ENCODE peak calls at places on chromosomes 11 and 22, in eight cellular contexts. C is cardiac muscle cell; B is cardiac septum; I is omental fat pad; P is activated CD4-positive, alpha-beta T cell treated with anti-CD3 and anti-CD28 coated beads for 24 hours; A is islet precursor cell; N is ELF-1; E is CD8-positive, alpha-beta T cell. T is an unnamed sample.

GRCh38 chr11:82195251-82195650 is 538.4 kb downstream of the FAM181B start:
- DNase-seq in C (no peak), B (no peak), I (no peak), P (no peak), A (no peak), N (no peak), E (no peak), T (no peak)

GRCh38 chr11:1785749-1786261 is 22.1 kb upstream of the CTSD start:
- DNase-seq in C (no peak), B (no peak), I (no peak), P (no peak), A (no peak), N (peak), E (no peak), T (no peak)

GRCh38 chr11:117910941-117911630 is 18.1 kb downstream of the TMPRSS13 start:
- DNase-seq in C (no peak), B (peak), I (no peak), P (no peak), A (peak), N (no peak), E (no peak), T (peak)

GRCh38 chr11:10978189-10978588 is 120.3 kb upstream of the ZBED5 start:
- DNase-seq in C (no peak), B (no peak), I (no peak), P (no peak), A (no peak), N (no peak), E (no peak), T (no peak)

GRCh38 chr11:78221396-78222315 is 32.9 kb downstream of the USP35 start:
- DNase-seq in C (no peak), B (no peak), I (no peak), P (no peak), A (peak), N (no peak), E (no peak), T (peak)

GRCh38 chr22:40411506-40411861 is 41.1 kb downstream of the SGSM3 start:
- DNase-seq in C (no peak), B (no peak), I (no peak), P (no peak), A (no peak), N (no peak), E (no peak), T (no peak)

GRCh38 chr11:97019305-97019704 is 629.5 kb downstream of the JRKL start:
- DNase-seq in C (no peak), B (no peak), I (no peak), P (no peak), A (no peak), N (no peak), E (no peak), T (no peak)

GRCh38 chr11:112279901-112280267 is 19.2 kb upstream of the PLET1 start:
- DNase-seq in C (peak), B (peak), I (peak), P (peak), A (peak), N (peak), E (peak), T (peak)

GRCh38 chr11:31809857-31810778 is 1.0 kb downstream of the PAX6 start:
- DNase-seq in C (peak), B (no peak), I (no peak), P (no peak), A (peak), N (peak), E (no peak), T (peak)

GRCh38 chr22:36873614-36874308 is 13.0 kb downstream of the NCF4 start:
- DNase-seq in C (peak), B (peak), I (no peak), P (no peak), A (peak), N (peak), E (no peak), T (peak)

GRCh38 chr11:27514558-27514957 is 8.0 kb upstream of the LIN7C start:
- DNase-seq in C (no peak), B (no peak), I (no peak), P (no peak), A (no peak), N (no peak), E (no peak), T (no peak)

GRCh38 chr11:129440028-129440630 is 64.5 kb downstream of the BARX2 start:
- DNase-seq in C (no peak), B (no peak), I (no peak), P (no peak), A (peak), N (peak), E (no peak), T (peak)

GRCh38 chr11:27174026-27174425 is 133.4 kb downstream of the BBOX1 start:
- DNase-seq in C (no peak), B (no peak), I (no peak), P (no peak), A (no peak), N (peak), E (no peak), T (no peak)

GRCh38 chr11:93359396-93359795 is 28.9 kb downstream of the DEUP1 start:
- DNase-seq in C (no peak), B (no peak), I (no peak), P (no peak), A (no peak), N (no peak), E (no peak), T (no peak)

GRCh38 chr11:32428665-32429293 is 6.6 kb downstream of the WT1 start:
- DNase-seq in C (no peak), B (no peak), I (no peak), P (no peak), A (no peak), N (peak), E (no peak), T (no peak)

GRCh38 chr22:37344735-37345462 is 62.6 kb downstream of the CYTH4 start:
- DNase-seq in C (no peak), B (no peak), I (no peak), P (no peak), A (no peak), N (no peak), E (no peak), T (no peak)

GRCh38 chr11:68042219-68043028 is 3.6 kb downstream of the TCIRG1 start:
- DNase-seq in C (no peak), B (no peak), I (no peak), P (no peak), A (no peak), N (no peak), E (no peak), T (no peak)

T was measured in H9.